ENCODE peak calls at places on chromosomes 11 and 22, in five cellular contexts. One of them, this sample, is unnamed.

GRCh38 chr22:25407859-25408229 is 156.6 kb upstream of the GRK3 start:
- DNase-seq in CD8-positive, alpha-beta T cell: no peak
- DNase-seq in tibial nerve: no peak
- DNase-seq in IMR-90: no peak
- DNase-seq in fibroblast of lung: no peak
- DNase-seq in this sample: no peak

GRCh38 chr11:13939952-13940610 is 22.4 kb upstream of the SPON1 start:
- DNase-seq in CD8-positive, alpha-beta T cell: no peak
- DNase-seq in tibial nerve: no peak
- DNase-seq in IMR-90: no peak
- DNase-seq in fibroblast of lung: no peak
- DNase-seq in this sample: no peak

GRCh38 chr11:114191893-114192292 is 104.3 kb upstream of the NNMT start:
- DNase-seq in CD8-positive, alpha-beta T cell: no peak
- DNase-seq in tibial nerve: no peak
- DNase-seq in IMR-90: no peak
- DNase-seq in fibroblast of lung: no peak
- DNase-seq in this sample: no peak

GRCh38 chr22:17368727-17369552 is at the start of gene CECR2:
- DNase-seq in CD8-positive, alpha-beta T cell: no peak
- DNase-seq in tibial nerve: no peak
- DNase-seq in IMR-90: no peak
- DNase-seq in fibroblast of lung: peak
- DNase-seq in this sample: peak

GRCh38 chr22:27474711-27475547 is 326.6 kb downstream of the MN1 start:
- DNase-seq in CD8-positive, alpha-beta T cell: no peak
- DNase-seq in tibial nerve: no peak
- DNase-seq in IMR-90: peak
- DNase-seq in fibroblast of lung: peak
- DNase-seq in this sample: no peak

GRCh38 chr22:17381237-17381913 is 12.1 kb downstream of the CECR2 start:
- DNase-seq in CD8-positive, alpha-beta T cell: no peak
- DNase-seq in tibial nerve: no peak
- DNase-seq in IMR-90: no peak
- DNase-seq in fibroblast of lung: no peak
- DNase-seq in this sample: no peak

GRCh38 chr22:23306438-23306921 is 126.2 kb downstream of the BCR start:
- DNase-seq in CD8-positive, alpha-beta T cell: no peak
- DNase-seq in tibial nerve: no peak
- DNase-seq in IMR-90: peak
- DNase-seq in fibroblast of lung: peak
- DNase-seq in this sample: no peak

GRCh38 chr22:27724181-27724580 is 77.4 kb downstream of the MN1 start:
- DNase-seq in CD8-positive, alpha-beta T cell: no peak
- DNase-seq in tibial nerve: no peak
- DNase-seq in IMR-90: no peak
- DNase-seq in fibroblast of lung: no peak
- DNase-seq in this sample: no peak

GRCh38 chr11:82398300-82398815 is 335.3 kb downstream of the FAM181B start:
- DNase-seq in CD8-positive, alpha-beta T cell: no peak
- DNase-seq in tibial nerve: no peak
- DNase-seq in IMR-90: no peak
- DNase-seq in fibroblast of lung: no peak
- DNase-seq in this sample: no peak

GRCh38 chr22:20088263-20088648 is 8.2 kb downstream of the DGCR8 start:
- DNase-seq in CD8-positive, alpha-beta T cell: no peak
- DNase-seq in tibial nerve: no peak
- DNase-seq in IMR-90: no peak
- DNase-seq in fibroblast of lung: no peak
- DNase-seq in this sample: no peak

GRCh38 chr11:72373163-72373562 is 61.2 kb downstream of the CLPB start:
- DNase-seq in CD8-positive, alpha-beta T cell: no peak
- DNase-seq in tibial nerve: no peak
- DNase-seq in IMR-90: no peak
- DNase-seq in fibroblast of lung: peak
- DNase-seq in this sample: no peak

GRCh38 chr11:35968386-35969088 is 24.7 kb downstream of the LDLRAD3 start:
- DNase-seq in CD8-positive, alpha-beta T cell: no peak
- DNase-seq in tibial nerve: no peak
- DNase-seq in IMR-90: peak
- DNase-seq in fibroblast of lung: no peak
- DNase-seq in this sample: no peak

GRCh38 chr11:10204021-10204420 is 90.0 kb downstream of the SBF2 start:
- DNase-seq in CD8-positive, alpha-beta T cell: no peak
- DNase-seq in tibial nerve: no peak
- DNase-seq in IMR-90: no peak
- DNase-seq in fibroblast of lung: peak
- DNase-seq in this sample: no peak

GRCh38 chr11:10211470-10211869 is 82.5 kb downstream of the SBF2 start:
- DNase-seq in CD8-positive, alpha-beta T cell: no peak
- DNase-seq in tibial nerve: no peak
- DNase-seq in IMR-90: no peak
- DNase-seq in fibroblast of lung: no peak
- DNase-seq in this sample: no peak

GRCh38 chr11:10205928-10206327 is 88.1 kb downstream of the SBF2 start:
- DNase-seq in CD8-positive, alpha-beta T cell: no peak
- DNase-seq in tibial nerve: no peak
- DNase-seq in IMR-90: no peak
- DNase-seq in fibroblast of lung: no peak
- DNase-seq in this sample: no peak

GRCh38 chr11:10208045-10208674 is 85.9 kb downstream of the SBF2 start:
- DNase-seq in CD8-positive, alpha-beta T cell: no peak
- DNase-seq in tibial nerve: no peak
- DNase-seq in IMR-90: peak
- DNase-seq in fibroblast of lung: peak
- DNase-seq in this sample: no peak
- TF ChIP-seq CTCF in CD8-positive, alpha-beta T cell: peak
- TF ChIP-seq CTCF in tibial nerve: peak
- TF ChIP-seq CTCF in IMR-90: peak
- TF ChIP-seq CTCF in fibroblast of lung: peak
- TF ChIP-seq CTCF in this sample: peak

DNA sequence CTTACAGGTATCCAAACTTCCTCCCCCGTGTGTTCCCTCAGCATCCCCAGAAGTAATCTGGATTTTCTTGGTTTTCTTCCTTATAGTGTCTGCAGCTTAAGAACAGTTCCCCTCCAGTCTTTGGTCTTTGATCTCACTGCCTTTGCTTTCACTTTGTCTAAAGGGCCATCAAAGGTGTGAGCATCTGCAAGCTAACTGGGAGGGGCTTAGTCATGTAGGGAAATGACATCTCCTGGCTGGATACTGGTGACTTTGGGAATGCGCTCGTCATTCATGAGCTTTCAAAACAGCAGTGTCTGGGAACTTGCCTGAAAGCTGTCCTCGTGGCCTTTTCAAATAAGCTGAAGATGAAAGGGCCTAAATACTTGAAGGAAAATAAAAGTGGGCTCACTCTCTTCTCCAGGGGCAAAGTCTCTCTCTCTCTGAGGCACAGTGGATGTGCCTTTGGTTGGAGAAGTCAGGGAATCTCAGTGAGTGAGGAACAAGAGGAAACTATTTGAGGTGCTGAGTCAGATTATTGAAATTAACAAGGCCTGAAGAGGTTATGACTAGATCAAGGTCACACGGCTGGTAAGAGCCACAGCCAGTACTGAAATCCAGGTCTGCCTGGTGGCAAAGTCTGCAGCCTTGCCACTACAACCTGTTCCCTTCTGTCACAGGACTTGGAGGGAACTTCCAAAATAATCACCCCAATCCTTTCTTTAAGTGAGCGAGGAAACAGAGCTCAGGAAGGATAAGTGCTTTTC is 45.6 kb upstream of the TENM4 start:
- DNase-seq in CD8-positive, alpha-beta T cell: no peak
- DNase-seq in tibial nerve: no peak
- DNase-seq in IMR-90: no peak
- DNase-seq in fibroblast of lung: no peak
- DNase-seq in this sample: no peak
- TF ChIP-seq CTCF in CD8-positive, alpha-beta T cell: no peak
- TF ChIP-seq CTCF in tibial nerve: no peak
- TF ChIP-seq CTCF in IMR-90: no peak
- TF ChIP-seq CTCF in fibroblast of lung: no peak
- TF ChIP-seq CTCF in this sample: no peak

DNA sequence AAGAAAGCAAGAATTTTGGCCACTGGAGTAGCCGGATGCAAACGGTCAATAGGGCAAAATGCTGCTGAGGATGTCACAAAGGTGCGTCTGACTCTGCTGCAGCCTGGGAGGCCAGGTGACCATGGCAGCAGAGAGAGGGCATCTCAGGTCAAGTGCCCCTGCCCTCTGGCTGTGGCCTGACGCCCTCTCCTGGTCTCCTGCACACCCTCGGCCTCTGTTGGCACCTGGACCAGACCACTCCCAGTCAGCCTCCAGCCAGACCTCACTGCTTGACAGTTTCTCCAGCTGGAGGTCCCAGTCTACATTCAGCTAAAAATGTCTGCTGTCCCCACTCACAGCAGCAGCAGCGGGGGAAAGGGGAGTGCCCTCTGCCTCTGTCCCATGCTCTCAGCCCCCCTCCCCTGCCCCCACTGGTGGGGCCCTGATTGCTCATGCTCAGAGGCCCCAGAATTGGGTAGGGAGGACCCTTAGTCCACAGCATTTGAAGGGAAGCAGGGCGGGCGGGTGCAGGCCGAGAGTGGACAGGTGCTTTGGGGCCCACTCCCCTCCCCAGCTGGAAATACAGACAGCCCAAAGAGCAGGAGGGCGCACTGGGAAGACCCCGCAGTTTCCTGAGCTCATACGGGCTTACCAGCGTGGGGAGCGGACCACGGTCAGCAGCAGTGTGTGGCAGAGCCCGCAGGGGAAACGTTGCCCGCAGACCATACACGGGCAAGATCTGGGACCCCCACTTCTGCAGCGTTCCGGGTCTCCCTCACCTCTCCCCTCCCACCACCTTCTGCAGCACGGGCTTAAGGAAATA is 1.6 kb upstream of the BRSK2 start:
- DNase-seq in CD8-positive, alpha-beta T cell: no peak
- DNase-seq in tibial nerve: no peak
- DNase-seq in IMR-90: no peak
- DNase-seq in fibroblast of lung: no peak
- DNase-seq in this sample: no peak
- TF ChIP-seq CTCF in CD8-positive, alpha-beta T cell: no peak
- TF ChIP-seq CTCF in tibial nerve: no peak
- TF ChIP-seq CTCF in IMR-90: no peak
- TF ChIP-seq CTCF in fibroblast of lung: no peak
- TF ChIP-seq CTCF in this sample: no peak

GRCh38 chr11:109864834-109865557 is 228.2 kb upstream of the ZC3H12C start:
- DNase-seq in CD8-positive, alpha-beta T cell: no peak
- DNase-seq in tibial nerve: no peak
- DNase-seq in IMR-90: peak
- DNase-seq in fibroblast of lung: peak
- DNase-seq in this sample: no peak

GRCh38 chr11:109862808-109863207 is 230.4 kb upstream of the ZC3H12C start:
- DNase-seq in CD8-positive, alpha-beta T cell: no peak
- DNase-seq in tibial nerve: no peak
- DNase-seq in IMR-90: no peak
- DNase-seq in fibroblast of lung: no peak
- DNase-seq in this sample: no peak

GRCh38 chr11:109867784-109868183 is 225.4 kb upstream of the ZC3H12C start:
- DNase-seq in CD8-positive, alpha-beta T cell: no peak
- DNase-seq in tibial nerve: no peak
- DNase-seq in IMR-90: no peak
- DNase-seq in fibroblast of lung: no peak
- DNase-seq in this sample: no peak

GRCh38 chr11:109864161-109864661 is 229.0 kb upstream of the ZC3H12C start:
- DNase-seq in CD8-positive, alpha-beta T cell: no peak
- DNase-seq in tibial nerve: no peak
- DNase-seq in IMR-90: no peak
- DNase-seq in fibroblast of lung: no peak
- DNase-seq in this sample: no peak

GRCh38 chr11:109865558-109866186 is 227.5 kb upstream of the ZC3H12C start:
- DNase-seq in CD8-positive, alpha-beta T cell: no peak
- DNase-seq in tibial nerve: no peak
- DNase-seq in IMR-90: no peak
- DNase-seq in fibroblast of lung: no peak
- DNase-seq in this sample: no peak
- TF ChIP-seq CTCF in CD8-positive, alpha-beta T cell: no peak
- TF ChIP-seq CTCF in tibial nerve: no peak
- TF ChIP-seq CTCF in IMR-90: no peak
- TF ChIP-seq CTCF in fibroblast of lung: no peak
- TF ChIP-seq CTCF in this sample: no peak

GRCh38 chr11:117083011-117083940 is 15.0 kb downstream of the SIK3 start:
- DNase-seq in CD8-positive, alpha-beta T cell: no peak
- DNase-seq in tibial nerve: no peak
- DNase-seq in IMR-90: no peak
- DNase-seq in fibroblast of lung: no peak
- DNase-seq in this sample: no peak

GRCh38 chr11:117084992-117085391 is 13.2 kb downstream of the SIK3 start:
- DNase-seq in CD8-positive, alpha-beta T cell: no peak
- DNase-seq in tibial nerve: no peak
- DNase-seq in IMR-90: no peak
- DNase-seq in fibroblast of lung: no peak
- DNase-seq in this sample: no peak

GRCh38 chr11:117080370-117080769 is 17.9 kb downstream of the SIK3 start:
- DNase-seq in CD8-positive, alpha-beta T cell: no peak
- DNase-seq in tibial nerve: no peak
- DNase-seq in IMR-90: no peak
- DNase-seq in fibroblast of lung: no peak
- DNase-seq in this sample: no peak

GRCh38 chr11:117076941-117077659 is 21.1 kb downstream of the SIK3 start:
- DNase-seq in CD8-positive, alpha-beta T cell: no peak
- DNase-seq in tibial nerve: no peak
- DNase-seq in IMR-90: no peak
- DNase-seq in fibroblast of lung: peak
- DNase-seq in this sample: no peak

DNA sequence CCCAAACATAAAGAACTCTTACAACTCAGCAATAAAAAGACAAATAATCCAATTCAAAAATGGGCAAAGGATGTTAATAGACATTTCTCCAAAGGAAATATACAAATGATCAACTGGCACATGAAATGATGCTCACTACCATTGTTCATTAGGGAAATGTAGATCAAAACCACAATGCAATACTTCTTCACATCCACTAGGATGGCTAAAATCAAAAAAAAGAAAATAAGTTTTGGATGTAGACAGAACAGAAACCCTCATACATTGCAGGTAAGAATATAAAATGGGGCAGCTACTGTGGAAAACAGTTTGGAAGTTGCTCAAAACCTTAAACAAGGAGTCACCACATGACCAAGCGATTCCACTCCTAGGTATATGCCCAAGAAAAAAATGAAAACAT is 16.3 kb downstream of the SIK3 start:
- DNase-seq in CD8-positive, alpha-beta T cell: no peak
- DNase-seq in tibial nerve: no peak
- DNase-seq in IMR-90: no peak
- DNase-seq in fibroblast of lung: no peak
- DNase-seq in this sample: no peak
- TF ChIP-seq CTCF in CD8-positive, alpha-beta T cell: no peak
- TF ChIP-seq CTCF in tibial nerve: no peak
- TF ChIP-seq CTCF in IMR-90: no peak
- TF ChIP-seq CTCF in fibroblast of lung: no peak
- TF ChIP-seq CTCF in this sample: no peak

DNA sequence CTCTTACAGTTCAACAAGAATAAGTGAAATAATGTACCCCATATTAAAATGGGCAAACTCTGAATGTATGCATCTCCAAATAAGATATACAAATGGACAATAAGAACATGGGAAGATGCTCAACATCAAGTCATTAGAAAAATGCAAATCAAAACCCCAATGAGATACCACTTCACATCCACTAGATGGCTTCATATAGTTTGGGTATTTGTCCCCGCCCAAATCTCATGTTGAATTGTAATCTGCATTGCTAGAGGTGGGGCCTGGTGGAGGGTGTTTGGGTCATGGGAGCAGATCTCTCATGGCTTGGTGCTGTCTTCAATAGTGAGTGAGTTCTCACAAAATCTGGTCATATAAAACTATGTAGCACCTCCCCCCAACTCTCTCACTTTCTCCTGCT is 5.7 kb downstream of the MPZL2 start:
- DNase-seq in CD8-positive, alpha-beta T cell: no peak
- DNase-seq in tibial nerve: no peak
- DNase-seq in IMR-90: no peak
- DNase-seq in fibroblast of lung: no peak
- DNase-seq in this sample: no peak
- TF ChIP-seq CTCF in CD8-positive, alpha-beta T cell: no peak
- TF ChIP-seq CTCF in tibial nerve: no peak
- TF ChIP-seq CTCF in IMR-90: no peak
- TF ChIP-seq CTCF in fibroblast of lung: no peak
- TF ChIP-seq CTCF in this sample: no peak